ENCODE peak calls at places on chromosome 5, in four cellular contexts. One of them, this sample, is unnamed.

GRCh38 chr5:95673076-95673475 is 9.7 kb downstream of the SPATA9 start:
- DNase-seq in HEK293T: no peak
- DNase-seq in endothelial cell: no peak
- DNase-seq in type B pancreatic cell: no peak
- DNase-seq in this sample: no peak

GRCh38 chr5:7394889-7395431 is 978 bp upstream of the ADCY2 start:
- DNase-seq in HEK293T: no peak
- DNase-seq in endothelial cell: peak
- DNase-seq in type B pancreatic cell: no peak
- DNase-seq in this sample: no peak

GRCh38 chr5:122457178-122457826 is 145.3 kb downstream of the SNCAIP start:
- DNase-seq in HEK293T: no peak
- DNase-seq in endothelial cell: no peak
- DNase-seq in type B pancreatic cell: no peak
- DNase-seq in this sample: no peak

GRCh38 chr5:83364322-83365299 is 106.9 kb upstream of the VCAN start:
- DNase-seq in HEK293T: no peak
- DNase-seq in endothelial cell: no peak
- DNase-seq in type B pancreatic cell: no peak
- DNase-seq in this sample: no peak

GRCh38 chr5:125823572-125823971 is 599.6 kb upstream of the GRAMD2B start:
- DNase-seq in HEK293T: no peak
- DNase-seq in endothelial cell: no peak
- DNase-seq in type B pancreatic cell: no peak
- DNase-seq in this sample: no peak

GRCh38 chr5:167280111-167280510 is 1011.3 kb upstream of the WWC1 start:
- DNase-seq in HEK293T: no peak
- DNase-seq in endothelial cell: no peak
- DNase-seq in type B pancreatic cell: no peak
- DNase-seq in this sample: no peak

GRCh38 chr5:181170996-181171395 is 23.6 kb downstream of the OR2V2 start:
- DNase-seq in HEK293T: no peak
- DNase-seq in endothelial cell: no peak
- DNase-seq in type B pancreatic cell: no peak
- DNase-seq in this sample: no peak

GRCh38 chr5:28548856-28549255 is 1510.5 kb upstream of the CDH9 start:
- DNase-seq in HEK293T: no peak
- DNase-seq in endothelial cell: no peak
- DNase-seq in type B pancreatic cell: no peak
- DNase-seq in this sample: no peak

GRCh38 chr5:157535042-157535865 is 40.3 kb downstream of the ADAM19 start:
- DNase-seq in HEK293T: no peak
- DNase-seq in endothelial cell: no peak
- DNase-seq in type B pancreatic cell: no peak
- DNase-seq in this sample: peak

This sample was measured in erythroblast.